ENCODE peak calls at places on chromosomes 7 and 10, in four cellular contexts. C, V, Q and D are unnamed samples.

GRCh38 chr10:69726850-69727249 is 74.9 kb upstream of the COL13A1 start:
- DNase-seq in C (no peak), V (no peak), Q (no peak), D (no peak)

GRCh38 chr10:75042292-75042974 is 69.0 kb upstream of the SAMD8 start:
- DNase-seq in C (no peak), V (peak), Q (no peak), D (no peak)

GRCh38 chr7:141460781-141461715 is 90.2 kb upstream of the AGK start:
- DNase-seq in C (no peak), V (no peak), Q (no peak), D (no peak)

GRCh38 chr10:5147255-5147980 is 37.5 kb downstream of the AKR1C8 start:
- DNase-seq in C (no peak), V (no peak), Q (peak), D (no peak)

GRCh38 chr7:101172854-101173751 is 7.0 kb downstream of the NAT16 start:
- DNase-seq in C (peak), V (peak), Q (peak), D (no peak)

GRCh38 chr7:405489-406211 is 114.0 kb downstream of the PDGFA start:
- DNase-seq in C (no peak), V (no peak), Q (peak), D (no peak)

GRCh38 chr10:4939224-4940072 is 23.8 kb upstream of the AKR1C1 start:
- DNase-seq in C (no peak), V (no peak), Q (no peak), D (no peak)

GRCh38 chr7:18531539-18531938 is 36.0 kb downstream of the HDAC9 start:
- DNase-seq in C (no peak), V (no peak), Q (no peak), D (no peak)

GRCh38 chr10:65611592-65611991 is 1314.2 kb upstream of the LRRTM3 start:
- DNase-seq in C (no peak), V (no peak), Q (no peak), D (peak)

GRCh38 chr7:2032030-2032875 is 200.5 kb downstream of the MAD1L1 start:
- DNase-seq in C (no peak), V (no peak), Q (no peak), D (no peak)

GRCh38 chr10:14409247-14409646 is 78.5 kb upstream of the FRMD4A start:
- DNase-seq in C (no peak), V (no peak), Q (no peak), D (no peak)

GRCh38 chr10:624605-625334 is 64.7 kb downstream of the DIP2C start:
- DNase-seq in C (peak), V (no peak), Q (peak), D (no peak)

GRCh38 chr10:30756896-30757295 is 127.3 kb upstream of the LYZL2 start:
- DNase-seq in C (no peak), V (no peak), Q (no peak), D (no peak)

GRCh38 chr7:117278040-117278439 is 44.8 kb downstream of the WNT2 start:
- DNase-seq in C (no peak), V (no peak), Q (no peak), D (no peak)

GRCh38 chr7:130290745-130291144 is 2.2 kb upstream of the CPA4 start:
- DNase-seq in C (no peak), V (no peak), Q (no peak), D (no peak)

GRCh38 chr7:133512560-133512959 is 259.7 kb downstream of the EXOC4 start:
- DNase-seq in C (no peak), V (no peak), Q (no peak), D (peak)

GRCh38 chr7:50815138-50815537 is 32.4 kb upstream of the GRB10 start:
- DNase-seq in C (no peak), V (no peak), Q (no peak), D (no peak)

GRCh38 chr10:3969876-3970666 is 185.1 kb upstream of the KLF6 start:
- DNase-seq in C (no peak), V (no peak), Q (peak), D (no peak)

GRCh38 chr10:104045151-104046089 is 40.3 kb downstream of the COL17A1 start:
- DNase-seq in C (peak), V (peak), Q (no peak), D (no peak)

GRCh38 chr7:89623018-89623672 is 531.1 kb upstream of the STEAP1 start:
- DNase-seq in C (peak), V (peak), Q (no peak), D (no peak)

GRCh38 chr7:113452245-113452644 is 333.9 kb upstream of the SMIM30 start:
- DNase-seq in C (no peak), V (no peak), Q (no peak), D (no peak)

GRCh38 chr10:103653581-103654020 is 160.1 kb downstream of the NEURL1 start:
- DNase-seq in C (no peak), V (no peak), Q (peak), D (no peak)

DNA sequence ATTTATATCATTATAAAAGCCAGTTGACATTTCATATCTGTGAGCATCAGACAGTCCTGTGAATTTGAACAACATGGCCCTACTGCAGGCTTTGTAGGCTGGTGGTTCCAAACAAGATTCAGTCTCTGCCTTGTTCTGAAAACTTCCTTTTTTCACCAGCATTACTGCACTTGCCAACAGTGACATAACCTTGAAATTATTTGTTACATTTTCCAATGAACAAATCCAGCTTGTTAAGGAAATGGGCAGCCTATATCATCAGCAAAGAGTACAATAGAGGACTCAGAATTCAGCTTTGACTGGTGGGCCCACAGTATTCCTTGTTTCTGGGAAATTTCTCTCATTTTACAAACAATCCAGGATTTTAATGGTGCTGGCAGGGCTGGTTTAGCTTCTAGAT is 703.7 kb upstream of the FZD8 start:
- DNase-seq in C (no peak), V (no peak), Q (no peak), D (no peak)
- H3K4me3 ChIP-seq in C (no peak), V (no peak), Q (no peak), D (no peak)

GRCh38 chr10:110192552-110192951 is 14.9 kb upstream of the MXI1 start:
- DNase-seq in C (peak), V (no peak), Q (no peak), D (no peak)
- TF ChIP-seq CTCF in C (peak), V (peak), Q (no peak), D (no peak)

DNA sequence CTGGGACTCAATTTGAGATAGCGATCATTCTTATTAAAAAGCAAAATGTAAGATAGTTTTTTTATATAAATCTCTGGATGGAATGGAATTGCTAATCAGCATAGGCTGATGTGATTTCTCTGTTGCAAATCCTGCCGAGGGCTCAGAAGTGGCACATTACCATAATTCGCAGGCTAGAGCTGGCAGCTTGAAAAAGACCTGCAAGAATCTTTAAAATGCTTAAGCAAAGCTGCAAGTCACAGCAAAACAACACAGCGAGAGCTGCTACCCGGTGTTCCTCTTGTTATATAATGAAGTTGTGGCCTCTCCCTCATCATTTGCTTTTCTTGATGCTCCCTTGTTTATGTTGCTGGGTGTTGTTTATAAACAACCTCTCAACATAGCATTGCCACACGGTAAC is 448.1 kb downstream of the GATA3 start:
- DNase-seq in C (peak), V (no peak), Q (no peak), D (no peak)
- H3K4me3 ChIP-seq in C (no peak), V (no peak), Q (no peak), D (no peak)

GRCh38 chr10:84574101-84574500 is 245.7 kb downstream of the CCSER2 start:
- DNase-seq in C (peak), V (no peak), Q (no peak), D (no peak)
- TF ChIP-seq CTCF in C (peak), V (no peak), Q (no peak), D (no peak)

DNA sequence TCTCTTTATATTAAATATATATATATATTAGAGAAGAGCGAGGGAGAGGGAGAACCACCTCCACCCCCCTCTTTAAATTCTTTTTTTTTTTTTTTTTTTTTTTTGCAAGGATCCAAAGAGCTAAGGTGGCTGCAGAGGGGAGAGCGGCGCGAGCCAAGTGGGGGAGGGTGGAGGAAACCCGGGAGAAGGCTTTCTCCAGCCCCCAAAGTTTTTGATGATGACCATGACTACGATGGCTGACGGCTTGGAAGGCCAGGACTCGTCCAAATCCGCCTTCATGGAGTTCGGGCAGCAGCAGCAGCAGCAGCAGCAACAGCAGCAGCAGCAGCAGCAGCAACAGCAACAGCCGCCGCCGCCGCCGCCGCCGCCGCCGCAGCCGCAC is 402 bp downstream of the DLX6 start:
- DNase-seq in C (no peak), V (no peak), Q (no peak), D (no peak)
- H3K4me3 ChIP-seq in C (peak), V (peak), Q (peak), D (peak)

DNA sequence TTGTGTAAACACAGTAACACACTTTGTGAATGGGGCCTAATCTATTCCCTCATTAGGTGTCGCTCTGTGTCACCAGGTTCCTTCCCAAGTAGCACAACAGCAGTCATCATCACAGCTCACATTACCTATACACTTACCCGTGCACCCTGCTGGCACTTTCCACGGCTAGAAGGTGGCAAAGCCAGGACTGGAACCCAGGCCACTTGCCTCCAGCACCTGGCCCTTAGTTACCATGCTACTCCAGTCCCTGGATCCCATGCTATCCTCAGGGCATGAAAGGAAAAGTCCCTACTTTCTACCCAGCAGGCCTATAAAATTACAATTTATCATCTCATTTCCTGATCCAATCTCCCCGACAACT is 18.4 kb downstream of the SMURF1 start:
- DNase-seq in C (no peak), V (no peak), Q (no peak), D (no peak)
- TF ChIP-seq CTCF in C (no peak), V (no peak), Q (no peak), D (no peak)

GRCh38 chr7:70005885-70006284 is 407.6 kb downstream of the AUTS2 start:
- DNase-seq in C (no peak), V (no peak), Q (no peak), D (no peak)
- H3K4me3 ChIP-seq in C (no peak), V (no peak), Q (no peak), D (no peak)